ENCODE peak calls at places on chromosomes 3 and 15, in nine cellular contexts. H, X, C, M, E, G, I, B and L are unnamed samples.

GRCh38 chr3:60594025-60594424 is 657.2 kb downstream of the FHIT start:
- DNase-seq in H (peak), X (peak), M (peak), G (no peak), C (peak), I (peak), B (peak), E (peak), L (no peak)

GRCh38 chr3:23174426-23175039 is 28.6 kb upstream of the UBE2E2 start:
- DNase-seq in X (no peak), B (no peak), H (no peak), I (no peak), G (peak), C (peak), E (no peak), M (peak), L (no peak)

GRCh38 chr15:70014860-70015490 is 82.7 kb downstream of the TLE3 start:
- DNase-seq in M (no peak), I (no peak), G (peak), C (no peak), B (no peak), H (no peak), X (no peak), E (no peak), L (no peak)

GRCh38 chr15:40918799-40919392 is 10.2 kb upstream of the DLL4 start:
- DNase-seq in E (no peak), M (no peak), B (no peak), C (no peak), H (no peak), I (no peak), X (no peak), G (no peak), L (no peak)

GRCh38 chr3:156390846-156391245 is 164.1 kb downstream of the SSR3 start:
- DNase-seq in X (no peak), E (no peak), B (no peak), C (no peak), I (no peak), M (no peak), G (no peak), H (no peak), L (no peak)

GRCh38 chr3:115286529-115287197 is 139.6 kb upstream of the ZBTB20 start:
- DNase-seq in B (no peak), H (no peak), C (no peak), G (no peak), X (no peak), E (no peak), I (no peak), M (no peak), L (no peak)

GRCh38 chr15:98530570-98530969 is 117.8 kb upstream of the IGF1R start:
- DNase-seq in B (no peak), I (no peak), X (no peak), G (no peak), H (no peak), E (no peak), C (no peak), M (no peak), L (no peak)

GRCh38 chr3:124438813-124439212 is 291.4 kb upstream of the UMPS start:
- DNase-seq in C (no peak), E (no peak), X (no peak), I (no peak), M (no peak), G (peak), B (no peak), H (no peak), L (no peak)

GRCh38 chr15:44286814-44287555 is 1.5 kb upstream of the GOLM2 start:
- DNase-seq in E (no peak), X (no peak), B (no peak), H (no peak), M (no peak), I (no peak), G (no peak), C (peak), L (no peak)

GRCh38 chr3:46612324-46612723 is at the start of gene FAM240A:
- DNase-seq in M (peak), I (no peak), H (no peak), E (no peak), X (no peak), G (no peak), B (no peak), C (peak), L (no peak)

GRCh38 chr3:196654691-196655090 is 15.2 kb downstream of the NRROS start:
- DNase-seq in I (no peak), G (no peak), B (no peak), X (no peak), H (no peak), C (no peak), E (no peak), M (no peak), L (no peak)

GRCh38 chr3:54527521-54527920 is 400.3 kb downstream of the LRTM1 start:
- DNase-seq in X (no peak), B (no peak), G (no peak), M (no peak), E (no peak), C (no peak), H (no peak), I (no peak), L (no peak)

GRCh38 chr3:55416381-55416821 is 70.7 kb downstream of the WNT5A start:
- DNase-seq in C (peak), X (peak), E (no peak), H (no peak), B (no peak), G (no peak), M (no peak), I (no peak), L (no peak)

GRCh38 chr15:57735891-57736290 is 29.4 kb downstream of the POLR2M start:
- DNase-seq in X (no peak), C (no peak), E (no peak), G (no peak), H (no peak), B (no peak), I (no peak), M (no peak), L (no peak)

GRCh38 chr3:50211930-50212329 is 6.9 kb downstream of the SLC38A3 start:
- DNase-seq in E (no peak), B (peak), M (no peak), H (no peak), G (no peak), I (no peak), C (peak), X (peak), L (no peak)

GRCh38 chr15:81751321-81751720 is 294.5 kb downstream of the MEX3B start:
- DNase-seq in H (no peak), G (no peak), X (no peak), I (no peak), C (no peak), B (no peak), M (no peak), E (no peak), L (no peak)

GRCh38 chr3:150443331-150443741 is 35.2 kb downstream of the TSC22D2 start:
- DNase-seq in H (no peak), C (peak), B (no peak), M (no peak), G (no peak), E (no peak), I (no peak), X (peak), L (no peak)

GRCh38 chr3:173993299-173993698 is 595.8 kb downstream of the NLGN1 start:
- DNase-seq in G (no peak), M (no peak), B (no peak), I (no peak), C (peak), H (no peak), X (peak), E (no peak), L (no peak)

GRCh38 chr3:73695841-73696240 is 71.1 kb upstream of the PDZRN3 start:
- DNase-seq in C (peak), X (no peak), B (no peak), E (no peak), H (no peak), I (no peak), G (no peak), M (no peak), L (no peak)

GRCh38 chr3:143090486-143090885 is 29.1 kb upstream of the CHST2 start:
- DNase-seq in M (peak), B (no peak), E (no peak), X (no peak), H (no peak), G (no peak), C (no peak), I (no peak), L (no peak)

GRCh38 chr3:135238201-135238600 is 443.1 kb downstream of the EPHB1 start:
- DNase-seq in X (no peak), M (no peak), G (no peak), B (no peak), H (no peak), C (no peak), I (no peak), E (no peak), L (no peak)

GRCh38 chr3:135242285-135242684 is 447.2 kb downstream of the EPHB1 start:
- DNase-seq in I (no peak), M (no peak), X (no peak), H (no peak), B (no peak), G (no peak), C (no peak), E (no peak), L (no peak)

GRCh38 chr3:135239485-135239884 is 444.4 kb downstream of the EPHB1 start:
- DNase-seq in B (no peak), H (no peak), I (no peak), X (no peak), M (no peak), G (no peak), E (no peak), C (no peak), L (no peak)

GRCh38 chr3:135238866-135239434 is 443.9 kb downstream of the EPHB1 start:
- DNase-seq in H (no peak), G (no peak), B (no peak), M (no peak), E (no peak), X (no peak), C (no peak), I (no peak), L (no peak)

DNA sequence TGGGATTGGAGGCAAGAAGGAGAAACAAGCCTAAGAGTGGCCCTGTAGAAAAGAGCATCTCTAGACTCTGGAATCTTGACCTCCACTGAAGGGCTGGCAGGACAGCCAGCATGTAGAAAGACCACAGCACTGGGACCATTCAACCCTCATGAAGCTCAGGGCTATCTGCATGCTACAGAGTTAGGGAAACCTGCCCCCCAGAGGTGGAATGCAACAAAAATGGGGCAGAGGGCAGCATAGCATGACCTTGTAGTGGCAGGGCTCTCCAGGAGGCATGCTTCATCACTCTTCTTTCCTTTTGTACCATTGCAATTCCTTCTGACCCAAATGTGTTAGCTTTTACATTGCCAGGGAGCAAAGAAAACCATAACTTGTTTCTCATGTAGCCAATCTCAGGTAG is 445.4 kb downstream of the EPHB1 start:
- DNase-seq in I (no peak), X (no peak), H (no peak), E (no peak), G (peak), B (peak), C (no peak), M (no peak), L (no peak)
- TF ChIP-seq CTCF in I (no peak), X (no peak), H (no peak), E (no peak), G (peak), B (peak), C (no peak), M (peak), L (no peak)

DNA sequence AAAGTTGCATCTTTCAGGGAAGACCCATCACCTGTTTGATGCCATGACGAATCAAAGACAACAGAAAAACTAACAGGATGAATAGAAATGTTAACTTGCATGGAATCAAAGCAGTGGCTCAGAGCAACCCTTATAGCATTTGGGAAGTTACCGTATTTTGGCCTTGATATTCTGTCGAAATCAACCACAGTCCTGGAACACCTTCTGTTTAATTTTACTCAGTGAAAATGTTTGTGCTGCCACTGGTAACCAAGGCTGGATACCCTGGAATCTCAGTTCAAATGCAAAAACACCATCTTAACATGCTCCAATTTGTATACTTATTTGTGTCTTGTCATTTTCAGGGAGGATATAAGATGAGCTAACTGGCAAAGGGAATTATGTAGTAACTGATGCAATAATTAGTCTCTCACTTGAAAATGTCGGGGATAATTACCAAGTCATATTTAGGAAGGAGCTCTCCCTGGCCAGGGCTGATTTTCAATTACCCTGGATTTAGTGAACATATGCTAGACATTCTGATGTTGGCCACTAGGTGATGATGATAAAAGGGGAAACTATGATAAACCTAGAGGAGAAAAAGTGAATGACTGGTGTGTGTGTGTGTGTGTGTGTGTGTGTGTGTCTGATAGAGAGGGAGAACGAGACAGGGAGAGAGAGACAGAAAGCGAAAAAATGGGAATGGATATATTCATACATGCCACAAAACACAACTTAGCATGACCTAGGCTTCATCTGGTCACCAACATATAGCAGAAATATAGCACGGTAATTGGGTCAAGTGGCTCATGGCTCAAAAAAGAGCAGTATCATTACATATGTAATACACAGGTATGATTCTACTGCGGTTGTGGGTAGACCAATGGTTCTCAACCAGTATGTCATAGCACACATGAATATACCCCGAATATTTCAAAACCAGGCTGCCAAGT is 19.0 kb upstream of the PRICKLE2 start:
- DNase-seq in I (no peak), C (no peak), X (no peak), G (no peak), E (no peak), B (no peak), M (no peak), H (no peak), L (no peak)
- TF ChIP-seq CTCF in I (peak), C (peak), X (peak), G (peak), E (no peak), B (no peak), M (no peak), H (no peak), L (no peak)

DNA sequence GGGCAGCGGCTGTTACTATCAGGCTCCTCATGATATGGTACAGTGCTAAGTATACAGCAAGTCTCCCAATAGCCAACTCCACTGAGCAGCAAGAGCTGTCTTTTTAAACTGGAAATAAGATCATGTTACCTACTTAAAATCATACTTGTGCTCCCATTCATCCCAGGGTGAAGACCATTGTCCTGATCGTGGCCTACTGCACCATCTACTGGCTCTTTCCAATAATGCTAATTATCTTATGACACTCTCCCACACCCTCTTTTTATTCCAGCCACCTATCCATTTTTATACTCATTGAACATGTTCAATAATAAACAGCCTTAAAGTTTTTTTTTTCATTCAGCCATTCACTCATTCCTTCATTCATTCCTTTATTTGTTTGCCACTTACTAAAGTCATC is 117.7 kb downstream of the GBE1 start:
- DNase-seq in G (no peak), B (no peak), M (no peak), I (no peak), E (no peak), C (peak), X (peak), H (no peak), L (no peak)
- TF ChIP-seq CTCF in G (peak), B (no peak), M (peak), I (peak), E (no peak), C (peak), X (peak), H (no peak), L (no peak)

DNA sequence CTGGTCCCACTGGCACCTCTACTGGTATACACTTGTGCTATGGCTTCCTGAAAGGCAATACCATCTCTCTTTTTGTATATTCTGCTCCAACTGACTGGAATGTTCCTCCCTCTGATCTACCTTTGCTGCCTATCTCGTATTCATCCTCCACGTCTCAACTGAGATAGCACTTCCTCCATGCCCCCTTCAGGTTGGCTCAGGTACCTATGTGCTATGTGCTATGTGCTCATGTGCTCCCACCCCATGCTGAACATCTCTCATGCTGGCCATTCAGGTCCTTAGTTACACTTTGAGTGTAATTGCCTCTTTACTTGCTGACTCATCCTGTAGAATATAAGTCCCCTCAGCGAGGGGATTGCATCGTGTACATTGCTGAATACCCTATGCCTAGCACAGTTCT is 156.9 kb downstream of the SOX2 start:
- DNase-seq in H (no peak), I (no peak), M (no peak), C (no peak), B (no peak), G (peak), X (no peak), E (no peak), L (no peak)
- TF ChIP-seq CTCF in H (no peak), I (no peak), M (no peak), C (no peak), B (no peak), G (peak), X (no peak), E (no peak), L (no peak)

DNA sequence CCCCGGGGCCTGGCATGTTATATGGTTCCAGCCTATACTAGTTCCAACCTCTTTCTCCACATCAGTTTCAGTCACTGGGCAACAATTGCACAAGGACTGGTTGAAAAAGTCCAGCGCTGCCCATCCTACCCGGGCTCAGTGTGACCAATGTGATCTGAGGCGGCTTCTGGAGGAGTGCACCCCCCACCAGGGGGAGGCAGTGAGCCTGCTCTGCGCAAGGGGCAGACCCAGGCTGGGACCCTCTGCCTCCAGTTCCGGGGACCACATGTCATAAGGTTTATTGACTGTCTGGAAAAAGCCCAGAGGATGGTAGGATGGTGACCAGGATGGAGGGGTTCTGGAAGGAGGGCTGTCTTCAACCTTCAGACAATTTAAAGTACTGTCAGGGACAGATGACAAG is 25.6 kb upstream of the NR2E3 start:
- DNase-seq in E (no peak), X (no peak), M (no peak), I (no peak), H (no peak), G (no peak), C (no peak), B (no peak), L (no peak)
- TF ChIP-seq CTCF in E (no peak), X (peak), M (peak), I (no peak), H (no peak), G (peak), C (peak), B (peak), L (no peak)

DNA sequence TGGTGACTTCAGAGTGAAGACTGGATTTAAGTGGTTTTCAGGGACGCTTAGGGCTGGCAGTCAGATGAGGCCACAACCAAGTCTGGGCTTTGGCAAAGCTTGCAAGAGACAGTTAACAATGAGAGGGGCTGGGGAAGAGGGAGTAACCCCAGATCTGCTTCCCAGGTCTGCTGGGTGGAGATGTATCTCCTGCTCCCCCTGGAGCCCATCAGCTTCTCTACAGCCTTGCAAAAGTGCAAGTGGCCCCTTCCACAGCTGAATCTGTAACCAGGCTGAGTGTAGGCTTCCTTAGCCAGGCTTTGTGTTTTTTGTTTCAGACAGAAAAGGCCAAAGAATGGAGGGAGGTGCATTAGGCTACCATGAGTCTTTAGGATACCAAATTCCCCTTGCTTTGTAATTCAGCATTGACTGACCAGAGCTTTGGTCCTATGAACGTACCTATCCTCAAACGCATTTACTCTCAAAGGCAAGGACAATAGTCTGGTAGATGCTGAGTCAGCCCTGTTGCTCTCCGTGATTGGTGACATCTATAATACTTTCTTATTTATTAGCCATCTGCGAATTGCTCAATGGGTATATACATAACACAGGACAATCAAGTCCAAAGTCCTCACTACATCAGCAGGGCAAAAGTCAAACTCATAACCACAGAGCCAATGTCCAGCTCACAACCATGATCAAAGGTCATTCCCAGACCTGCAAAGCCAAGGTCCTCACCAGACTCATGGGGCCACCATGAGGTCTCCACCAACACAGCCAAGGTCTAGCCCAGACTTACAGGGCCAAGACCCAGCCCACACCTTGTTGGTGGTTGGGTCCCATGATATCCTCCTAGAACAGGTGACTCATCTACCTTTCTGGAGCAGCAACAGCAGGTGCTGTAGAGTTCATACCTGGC is 17.1 kb downstream of the CCDC13 start:
- DNase-seq in G (peak), H (no peak), E (no peak), B (peak), I (no peak), M (no peak), X (peak), C (peak), L (no peak)
- TF ChIP-seq CTCF in G (peak), H (no peak), E (no peak), B (peak), I (no peak), M (peak), X (peak), C (peak), L (no peak)

GRCh38 chr3:71444861-71445259 is 138.7 kb downstream of the FOXP1 start:
- DNase-seq in E (no peak), H (no peak), C (no peak), I (no peak), X (no peak), B (no peak), M (no peak), G (no peak), L (no peak)

GRCh38 chr3:71443332-71443731 is 140.2 kb downstream of the FOXP1 start:
- DNase-seq in B (no peak), E (no peak), C (no peak), X (no peak), G (no peak), I (no peak), M (no peak), H (no peak), L (no peak)

GRCh38 chr3:71442648-71443047 is 140.9 kb downstream of the FOXP1 start:
- DNase-seq in H (no peak), M (no peak), X (no peak), I (no peak), B (no peak), E (no peak), C (no peak), G (no peak), L (no peak)

GRCh38 chr3:71446260-71446659 is 137.3 kb downstream of the FOXP1 start:
- DNase-seq in X (no peak), H (no peak), M (no peak), I (no peak), C (no peak), B (no peak), G (no peak), E (no peak), L (no peak)

GRCh38 chr3:71444028-71444860 is 139.3 kb downstream of the FOXP1 start:
- DNase-seq in C (peak), E (no peak), I (no peak), G (no peak), B (peak), X (peak), M (no peak), H (no peak), L (peak)
- TF ChIP-seq CTCF in C (no peak), E (no peak), I (no peak), G (no peak), B (no peak), X (no peak), M (no peak), H (no peak), L (no peak)